ENCODE peak calls at places on chromosomes 6 and 20, in nine cellular contexts. Y is GM23338, E is mesothelial cell of epicardium, I is testis, V is cardiac fibroblast, H is epithelial cell of proximal tubule, Q is tibial artery, F is keratinocyte, O is epithelial cell of esophagus. M is an unnamed sample.

GRCh38 chr6:29537714-29538403 is 21.7 kb downstream of the UBD start:
- DNase-seq in Y (no peak), E (no peak), I (no peak), V (no peak), H (no peak), Q (no peak), F (no peak), O (no peak), M (no peak)

GRCh38 chr20:14284443-14284842 is 53.0 kb downstream of the FLRT3 start:
- DNase-seq in Y (no peak), E (no peak), I (no peak), V (no peak), H (no peak), Q (no peak), F (no peak), O (peak), M (no peak)

GRCh38 chr6:124795879-124796838 is 166.1 kb upstream of the RNF217 start:
- DNase-seq in Y (peak), E (no peak), I (peak), V (peak), H (no peak), Q (no peak), F (no peak), O (peak), M (peak)

GRCh38 chr6:106142876-106143431 is 56.8 kb downstream of the PRDM1 start:
- DNase-seq in Y (no peak), E (no peak), I (no peak), V (no peak), H (no peak), Q (no peak), F (no peak), O (no peak), M (no peak)

GRCh38 chr6:135568366-135568765 is 70.8 kb upstream of the AHI1 start:
- DNase-seq in Y (no peak), E (no peak), I (peak), V (peak), H (no peak), Q (no peak), F (no peak), O (no peak), M (peak)

GRCh38 chr6:131844243-131844841 is 36.5 kb downstream of the ENPP1 start:
- DNase-seq in Y (no peak), E (no peak), I (no peak), V (no peak), H (no peak), Q (no peak), F (no peak), O (peak), M (no peak)

GRCh38 chr6:5082487-5083306 is 2.4 kb upstream of the PPP1R3G start:
- DNase-seq in Y (no peak), E (no peak), I (no peak), V (peak), H (peak), Q (no peak), F (peak), O (peak), M (peak)

GRCh38 chr6:132690678-132691077 is 23.2 kb downstream of the VNN1 start:
- DNase-seq in Y (no peak), E (no peak), I (no peak), V (no peak), H (no peak), Q (no peak), F (no peak), O (no peak), M (no peak)

GRCh38 chr6:11423072-11423471 is 114.5 kb upstream of the TMEM170B start:
- DNase-seq in Y (no peak), E (no peak), I (no peak), V (no peak), H (no peak), Q (no peak), F (no peak), O (peak), M (no peak)

GRCh38 chr6:159249752-159250151 is 80.6 kb downstream of the FNDC1 start:
- DNase-seq in Y (no peak), E (no peak), I (no peak), V (peak), H (no peak), Q (no peak), F (no peak), O (no peak), M (no peak)

GRCh38 chr6:82185948-82186347 is 61.6 kb downstream of the IBTK start:
- DNase-seq in Y (no peak), E (no peak), I (no peak), V (peak), H (no peak), Q (no peak), F (no peak), O (no peak), M (no peak)

GRCh38 chr6:137536104-137536773 is 42.0 kb upstream of the OLIG3 start:
- DNase-seq in Y (no peak), E (no peak), I (no peak), V (no peak), H (no peak), Q (no peak), F (no peak), O (no peak), M (no peak)

GRCh38 chr6:96675617-96676016 is 112.7 kb downstream of the FHL5 start:
- DNase-seq in Y (no peak), E (no peak), I (no peak), V (no peak), H (no peak), Q (no peak), F (no peak), O (no peak), M (no peak)

GRCh38 chr6:167530960-167531359 is 206.1 kb downstream of the TTLL2 start:
- DNase-seq in Y (no peak), E (no peak), I (no peak), V (peak), H (no peak), Q (no peak), F (no peak), O (no peak), M (no peak)

GRCh38 chr20:40810336-40810735 is 121.3 kb upstream of the MAFB start:
- DNase-seq in Y (no peak), E (no peak), I (no peak), V (no peak), H (no peak), Q (no peak), F (no peak), O (no peak), M (no peak)

GRCh38 chr6:12369781-12370262 is 79.7 kb downstream of the EDN1 start:
- DNase-seq in Y (no peak), E (no peak), I (peak), V (no peak), H (no peak), Q (no peak), F (no peak), O (peak), M (no peak)

GRCh38 chr6:26554669-26555504 is 16.7 kb downstream of the HMGN4 start:
- DNase-seq in Y (peak), E (no peak), I (no peak), V (peak), H (no peak), Q (no peak), F (no peak), O (peak), M (peak)

GRCh38 chr6:170152111-170152926 is 138.6 kb downstream of the DLL1 start:
- DNase-seq in Y (no peak), E (no peak), I (no peak), V (no peak), H (no peak), Q (peak), F (no peak), O (peak), M (no peak)

GRCh38 chr6:142819603-142820335 is 125.2 kb downstream of the HIVEP2 start:
- DNase-seq in Y (no peak), E (no peak), I (no peak), V (peak), H (no peak), Q (no peak), F (no peak), O (no peak), M (no peak)

GRCh38 chr6:42224222-42225042 is 6.8 kb upstream of the MRPS10 start:
- DNase-seq in Y (no peak), E (no peak), I (no peak), V (peak), H (peak), Q (no peak), F (peak), O (peak), M (peak)

GRCh38 chr6:32662836-32663235 is 3.6 kb downstream of the HLA-DQB1 start:
- DNase-seq in Y (no peak), E (no peak), I (no peak), V (no peak), H (no peak), Q (no peak), F (no peak), O (no peak), M (no peak)

GRCh38 chr6:32664354-32664753 is 2.1 kb downstream of the HLA-DQB1 start:
- DNase-seq in Y (peak), E (no peak), I (no peak), V (no peak), H (no peak), Q (no peak), F (no peak), O (no peak), M (no peak)

GRCh38 chr6:32666420-32667300 is at the start of gene HLA-DQB1:
- DNase-seq in Y (peak), E (no peak), I (peak), V (peak), H (peak), Q (no peak), F (peak), O (peak), M (no peak)

GRCh38 chr6:32665621-32666140 is 776 bp downstream of the HLA-DQB1 start:
- DNase-seq in Y (no peak), E (no peak), I (no peak), V (no peak), H (no peak), Q (no peak), F (no peak), O (no peak), M (no peak)

GRCh38 chr6:32664827-32665362 is 1.6 kb downstream of the HLA-DQB1 start:
- DNase-seq in Y (peak), E (no peak), I (no peak), V (no peak), H (no peak), Q (no peak), F (no peak), O (peak), M (no peak)
- TF ChIP-seq CTCF in Y (no peak), E (no peak), I (no peak), V (no peak), H (no peak), Q (no peak), F (no peak), O (no peak), M (no peak)

DNA sequence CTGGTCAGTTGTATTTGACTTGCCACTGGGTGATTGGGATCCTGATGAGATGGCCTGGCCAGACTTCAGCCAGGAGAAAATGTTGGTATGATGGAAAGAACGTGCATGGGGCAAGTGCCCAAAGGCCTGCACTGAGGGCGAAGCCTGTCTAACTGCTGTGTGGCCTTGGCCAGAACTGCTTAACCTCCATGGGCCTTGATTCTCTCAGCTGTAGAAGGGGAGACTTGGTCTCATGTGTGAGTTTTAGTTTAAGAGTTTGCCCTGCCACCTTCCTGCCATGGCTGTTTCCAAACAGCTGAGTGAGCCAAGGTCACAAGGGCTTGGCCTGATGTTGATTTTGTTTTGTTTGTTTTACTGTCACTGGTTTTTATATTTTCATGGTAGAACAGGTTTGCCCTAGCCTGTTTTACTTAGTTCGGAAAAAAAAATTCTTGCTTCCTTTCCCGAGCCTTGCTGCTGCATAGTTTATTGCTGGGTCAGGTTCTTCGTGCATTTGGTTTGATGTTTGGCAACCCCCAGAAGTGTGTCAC is 35.3 kb downstream of the DSTN start:
- DNase-seq in Y (no peak), E (no peak), I (no peak), V (no peak), H (no peak), Q (no peak), F (no peak), O (no peak), M (no peak)
- TF ChIP-seq CTCF in Y (no peak), E (no peak), I (no peak), V (no peak), H (no peak), Q (no peak), F (no peak), O (no peak), M (no peak)

GRCh38 chr6:119079288-119079809 is 885 bp upstream of the FAM184A start:
- DNase-seq in Y (no peak), E (no peak), I (no peak), V (peak), H (no peak), Q (no peak), F (no peak), O (peak), M (peak)

GRCh38 chr6:119076173-119076965 is 2.1 kb downstream of the FAM184A start:
- DNase-seq in Y (no peak), E (no peak), I (no peak), V (no peak), H (no peak), Q (no peak), F (no peak), O (no peak), M (no peak)

GRCh38 chr6:119078449-119079287 is at the start of gene FAM184A:
- DNase-seq in Y (peak), E (peak), I (peak), V (peak), H (no peak), Q (peak), F (no peak), O (peak), M (peak)

GRCh38 chr6:119076966-119077642 is 1.4 kb downstream of the FAM184A start:
- DNase-seq in Y (no peak), E (no peak), I (no peak), V (no peak), H (no peak), Q (no peak), F (no peak), O (no peak), M (no peak)

DNA sequence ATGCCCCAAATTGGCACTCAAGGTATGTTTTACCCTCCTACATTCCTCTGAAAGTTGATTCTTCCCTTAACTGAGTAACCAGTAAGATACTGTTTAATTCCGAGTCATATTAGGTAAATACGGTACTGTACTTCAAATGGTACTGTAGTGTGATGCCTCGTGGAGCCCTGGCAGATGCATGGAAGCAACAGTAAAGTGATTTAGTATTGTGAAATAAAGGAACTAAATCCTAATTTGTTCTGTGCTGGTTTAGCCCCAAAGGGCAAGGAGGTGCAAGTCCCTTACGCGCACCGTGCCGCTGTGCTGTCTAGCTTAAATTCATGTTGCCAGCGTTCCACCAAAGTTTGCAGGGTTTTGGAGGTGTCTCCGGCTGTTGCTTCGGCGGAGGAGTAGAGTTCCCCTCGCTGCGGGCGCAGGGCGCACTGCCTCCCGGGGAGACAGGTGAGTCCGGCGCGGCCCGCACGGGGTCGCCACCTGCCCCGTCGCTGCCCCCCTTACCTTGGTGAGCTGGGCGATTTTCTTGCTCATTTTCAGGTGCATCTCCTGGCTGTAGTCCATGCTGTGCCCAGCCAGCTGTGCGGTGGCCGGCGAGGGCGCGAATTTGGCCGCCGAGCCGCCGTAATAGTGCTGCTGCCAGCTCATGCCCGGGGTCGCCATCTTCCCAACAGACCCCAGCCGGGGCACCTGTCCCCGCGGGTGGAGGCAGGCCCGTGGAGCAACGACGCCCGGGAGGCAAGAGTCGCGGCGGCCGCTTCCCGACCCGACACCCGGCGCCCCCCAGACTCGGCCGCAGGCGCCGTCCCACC is 618 bp downstream of the FAM184A start:
- DNase-seq in Y (peak), E (no peak), I (peak), V (peak), H (no peak), Q (peak), F (no peak), O (peak), M (no peak)
- TF ChIP-seq CTCF in Y (peak), E (no peak), I (no peak), V (no peak), H (no peak), Q (peak), F (peak), O (no peak), M (no peak)

DNA sequence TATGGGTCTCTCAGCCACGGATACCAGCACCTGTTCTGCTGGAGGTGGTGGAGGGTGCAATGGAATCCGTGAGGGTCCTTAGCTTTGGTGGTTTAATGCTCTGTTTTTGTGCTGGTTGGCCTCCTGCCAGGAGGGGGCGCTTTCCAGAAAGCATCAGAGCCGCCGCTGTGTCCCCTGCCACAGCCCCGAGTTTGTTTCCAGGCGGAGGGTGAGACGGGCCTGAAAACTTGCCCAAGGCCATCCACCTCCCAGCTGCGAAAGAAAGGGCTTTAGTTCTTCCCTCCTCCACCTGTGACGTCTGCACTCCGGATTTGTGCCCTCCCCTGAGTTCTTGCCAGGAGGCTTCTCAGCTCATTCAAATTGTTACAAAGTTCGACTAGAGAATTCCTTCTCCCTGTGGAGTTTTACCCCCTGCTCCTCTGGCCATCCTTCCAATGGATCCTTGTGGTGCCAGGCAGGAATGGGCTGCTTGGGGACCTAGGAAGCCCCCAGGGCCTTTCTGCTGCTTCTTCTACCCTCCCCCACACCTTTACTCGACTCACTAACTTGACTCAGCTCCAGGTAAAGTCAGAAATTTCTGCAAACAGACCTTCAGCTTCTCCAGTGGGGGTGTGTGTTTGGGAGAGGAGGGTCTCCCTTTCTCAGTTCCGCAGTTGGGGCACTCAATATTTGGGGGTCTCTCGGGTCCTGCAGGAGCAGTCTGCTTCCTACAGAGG is 873.7 kb downstream of the KIF16B start:
- DNase-seq in Y (peak), E (no peak), I (peak), V (no peak), H (no peak), Q (no peak), F (peak), O (peak), M (no peak)
- TF ChIP-seq CTCF in Y (peak), E (no peak), I (peak), V (no peak), H (no peak), Q (no peak), F (peak), O (peak), M (peak)

GRCh38 chr6:160992323-160993314 is 1.1 kb downstream of the MAP3K4 start:
- DNase-seq in Y (peak), E (no peak), I (peak), V (peak), H (no peak), Q (no peak), F (no peak), O (peak), M (peak)
- TF ChIP-seq CTCF in Y (peak), E (no peak), I (no peak), V (peak), H (peak), Q (peak), F (peak), O (peak), M (peak)

GRCh38 chr6:36893976-36894932 is 8.5 kb downstream of the C6orf89 start:
- DNase-seq in Y (no peak), E (no peak), I (no peak), V (no peak), H (peak), Q (no peak), F (no peak), O (peak), M (no peak)

DNA sequence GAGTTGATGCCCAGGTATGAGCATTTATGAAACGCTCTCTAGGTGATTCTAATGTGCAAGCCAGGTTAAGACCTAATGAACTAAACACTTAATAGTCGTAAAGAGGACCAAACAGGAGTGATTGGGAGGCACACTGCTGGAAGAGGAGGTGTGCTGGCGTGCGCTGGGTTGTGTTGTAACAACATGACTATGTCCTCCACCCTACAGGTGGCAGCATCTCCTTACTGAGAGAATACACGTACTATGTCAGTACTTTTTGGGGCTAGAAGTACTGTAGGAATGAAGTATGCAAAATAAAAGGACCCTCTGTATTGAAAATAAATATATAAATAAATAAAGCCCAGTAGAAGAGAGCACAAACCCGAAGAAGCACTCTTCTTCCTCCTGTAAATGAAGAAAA is 11.9 kb downstream of the C6orf89 start:
- DNase-seq in Y (peak), E (no peak), I (no peak), V (no peak), H (no peak), Q (no peak), F (no peak), O (peak), M (no peak)
- TF ChIP-seq CTCF in Y (peak), E (no peak), I (no peak), V (no peak), H (peak), Q (no peak), F (peak), O (peak), M (peak)